ENCODE peak calls at places on chromosome 14, in ten cellular contexts. One of them, this sample, is unnamed.
A peak's percentile ranks its signal among the peaks of the same experiment; 100 is the strongest.

GRCh38 chr14:95290769-95291440 is 28.8 kb downstream of the CLMN start:
- DNase-seq in activated T-cell treated with anti-CD3 and anti-CD28 coated beads for 24 hours: no peak
- DNase-seq in T-helper 17 cell: no peak
- DNase-seq in brain pericyte: no peak
- DNase-seq in H9: peak; percentile 59
- DNase-seq in stimulated activated CD4-positive, alpha-beta T cell treated with anti-CD3 and anti-CD28 coated beads, Interleukin-15, amount 100 ng/mL, for 1 hour: no peak
- DNase-seq in stimulated activated naive CD8-positive, alpha-beta T cell treated with anti-CD3 and anti-CD28 coated beads, Interleukin-15, Interleukin-2, amounts not matched to agents 100 U/mL and 50 U/mL, for 24 hours: no peak
- DNase-seq in activated CD4-positive, alpha-beta T cell treated with anti-CD3 and anti-CD28 coated beads, Interleukin-2, amount 50 U/mL, for 48 hours: no peak
- DNase-seq in psoas muscle: peak; percentile 67
- DNase-seq in CD4-positive, alpha-beta T cell: no peak
- DNase-seq in this sample: no peak

GRCh38 chr14:74476607-74477006 is 16.5 kb downstream of the NPC2 start:
- DNase-seq in psoas muscle: no peak
- DNase-seq in T-helper 17 cell: no peak
- DNase-seq in CD4-positive, alpha-beta T cell: no peak
- DNase-seq in stimulated activated CD4-positive, alpha-beta T cell treated with anti-CD3 and anti-CD28 coated beads, Interleukin-15, amount 100 ng/mL, for 1 hour: no peak
- DNase-seq in activated CD4-positive, alpha-beta T cell treated with anti-CD3 and anti-CD28 coated beads, Interleukin-2, amount 50 U/mL, for 48 hours: no peak
- DNase-seq in brain pericyte: no peak
- DNase-seq in H9: no peak
- DNase-seq in activated T-cell treated with anti-CD3 and anti-CD28 coated beads for 24 hours: no peak
- DNase-seq in stimulated activated naive CD8-positive, alpha-beta T cell treated with anti-CD3 and anti-CD28 coated beads, Interleukin-15, Interleukin-2, amounts not matched to agents 100 U/mL and 50 U/mL, for 24 hours: no peak
- DNase-seq in this sample: no peak

GRCh38 chr14:53871947-53872346 is 84.7 kb downstream of the BMP4 start:
- DNase-seq in stimulated activated CD4-positive, alpha-beta T cell treated with anti-CD3 and anti-CD28 coated beads, Interleukin-15, amount 100 ng/mL, for 1 hour: no peak
- DNase-seq in brain pericyte: no peak
- DNase-seq in psoas muscle: no peak
- DNase-seq in H9: no peak
- DNase-seq in activated T-cell treated with anti-CD3 and anti-CD28 coated beads for 24 hours: no peak
- DNase-seq in CD4-positive, alpha-beta T cell: no peak
- DNase-seq in stimulated activated naive CD8-positive, alpha-beta T cell treated with anti-CD3 and anti-CD28 coated beads, Interleukin-15, Interleukin-2, amounts not matched to agents 100 U/mL and 50 U/mL, for 24 hours: no peak
- DNase-seq in T-helper 17 cell: no peak
- DNase-seq in activated CD4-positive, alpha-beta T cell treated with anti-CD3 and anti-CD28 coated beads, Interleukin-2, amount 50 U/mL, for 48 hours: no peak
- DNase-seq in this sample: no peak

GRCh38 chr14:58104808-58105207 is 47.2 kb downstream of the ARMH4 start:
- DNase-seq in CD4-positive, alpha-beta T cell: no peak
- DNase-seq in H9: no peak
- DNase-seq in activated T-cell treated with anti-CD3 and anti-CD28 coated beads for 24 hours: no peak
- DNase-seq in T-helper 17 cell: no peak
- DNase-seq in stimulated activated CD4-positive, alpha-beta T cell treated with anti-CD3 and anti-CD28 coated beads, Interleukin-15, amount 100 ng/mL, for 1 hour: no peak
- DNase-seq in activated CD4-positive, alpha-beta T cell treated with anti-CD3 and anti-CD28 coated beads, Interleukin-2, amount 50 U/mL, for 48 hours: no peak
- DNase-seq in brain pericyte: no peak
- DNase-seq in psoas muscle: no peak
- DNase-seq in stimulated activated naive CD8-positive, alpha-beta T cell treated with anti-CD3 and anti-CD28 coated beads, Interleukin-15, Interleukin-2, amounts not matched to agents 100 U/mL and 50 U/mL, for 24 hours: no peak
- DNase-seq in this sample: no peak

GRCh38 chr14:102777711-102778615 is 714 bp downstream of the TRAF3 start:
- DNase-seq in stimulated activated CD4-positive, alpha-beta T cell treated with anti-CD3 and anti-CD28 coated beads, Interleukin-15, amount 100 ng/mL, for 1 hour: peak; percentile 10
- DNase-seq in CD4-positive, alpha-beta T cell: no peak
- DNase-seq in stimulated activated naive CD8-positive, alpha-beta T cell treated with anti-CD3 and anti-CD28 coated beads, Interleukin-15, Interleukin-2, amounts not matched to agents 100 U/mL and 50 U/mL, for 24 hours: peak; percentile 39
- DNase-seq in H9: peak; percentile 27
- DNase-seq in psoas muscle: peak; percentile 28
- DNase-seq in brain pericyte: no peak
- DNase-seq in activated CD4-positive, alpha-beta T cell treated with anti-CD3 and anti-CD28 coated beads, Interleukin-2, amount 50 U/mL, for 48 hours: peak; percentile 43
- DNase-seq in activated T-cell treated with anti-CD3 and anti-CD28 coated beads for 24 hours: no peak
- DNase-seq in T-helper 17 cell: no peak
- DNase-seq in this sample: no peak

GRCh38 chr14:88225721-88226120 is 97.3 kb downstream of the KCNK10 start:
- DNase-seq in brain pericyte: no peak
- DNase-seq in stimulated activated naive CD8-positive, alpha-beta T cell treated with anti-CD3 and anti-CD28 coated beads, Interleukin-15, Interleukin-2, amounts not matched to agents 100 U/mL and 50 U/mL, for 24 hours: no peak
- DNase-seq in psoas muscle: no peak
- DNase-seq in stimulated activated CD4-positive, alpha-beta T cell treated with anti-CD3 and anti-CD28 coated beads, Interleukin-15, amount 100 ng/mL, for 1 hour: no peak
- DNase-seq in CD4-positive, alpha-beta T cell: no peak
- DNase-seq in activated T-cell treated with anti-CD3 and anti-CD28 coated beads for 24 hours: no peak
- DNase-seq in H9: no peak
- DNase-seq in T-helper 17 cell: no peak
- DNase-seq in activated CD4-positive, alpha-beta T cell treated with anti-CD3 and anti-CD28 coated beads, Interleukin-2, amount 50 U/mL, for 48 hours: no peak
- DNase-seq in this sample: no peak

GRCh38 chr14:103943673-103944072 is 1.3 kb upstream of the RD3L start:
- DNase-seq in brain pericyte: no peak
- DNase-seq in H9: no peak
- DNase-seq in stimulated activated CD4-positive, alpha-beta T cell treated with anti-CD3 and anti-CD28 coated beads, Interleukin-15, amount 100 ng/mL, for 1 hour: no peak
- DNase-seq in activated T-cell treated with anti-CD3 and anti-CD28 coated beads for 24 hours: no peak
- DNase-seq in activated CD4-positive, alpha-beta T cell treated with anti-CD3 and anti-CD28 coated beads, Interleukin-2, amount 50 U/mL, for 48 hours: no peak
- DNase-seq in psoas muscle: no peak
- DNase-seq in stimulated activated naive CD8-positive, alpha-beta T cell treated with anti-CD3 and anti-CD28 coated beads, Interleukin-15, Interleukin-2, amounts not matched to agents 100 U/mL and 50 U/mL, for 24 hours: no peak
- DNase-seq in T-helper 17 cell: no peak
- DNase-seq in CD4-positive, alpha-beta T cell: no peak
- DNase-seq in this sample: no peak

GRCh38 chr14:105201156-105201927 is 20.2 kb upstream of the NUDT14 start:
- DNase-seq in T-helper 17 cell: no peak
- DNase-seq in CD4-positive, alpha-beta T cell: no peak
- DNase-seq in brain pericyte: no peak
- DNase-seq in activated CD4-positive, alpha-beta T cell treated with anti-CD3 and anti-CD28 coated beads, Interleukin-2, amount 50 U/mL, for 48 hours: no peak
- DNase-seq in stimulated activated CD4-positive, alpha-beta T cell treated with anti-CD3 and anti-CD28 coated beads, Interleukin-15, amount 100 ng/mL, for 1 hour: no peak
- DNase-seq in stimulated activated naive CD8-positive, alpha-beta T cell treated with anti-CD3 and anti-CD28 coated beads, Interleukin-15, Interleukin-2, amounts not matched to agents 100 U/mL and 50 U/mL, for 24 hours: no peak
- DNase-seq in H9: no peak
- DNase-seq in psoas muscle: no peak
- DNase-seq in activated T-cell treated with anti-CD3 and anti-CD28 coated beads for 24 hours: no peak
- DNase-seq in this sample: no peak

GRCh38 chr14:90019824-90020523 is 41.8 kb upstream of the KCNK13 start:
- DNase-seq in psoas muscle: no peak
- DNase-seq in brain pericyte: no peak
- DNase-seq in activated CD4-positive, alpha-beta T cell treated with anti-CD3 and anti-CD28 coated beads, Interleukin-2, amount 50 U/mL, for 48 hours: no peak
- DNase-seq in activated T-cell treated with anti-CD3 and anti-CD28 coated beads for 24 hours: no peak
- DNase-seq in T-helper 17 cell: no peak
- DNase-seq in stimulated activated CD4-positive, alpha-beta T cell treated with anti-CD3 and anti-CD28 coated beads, Interleukin-15, amount 100 ng/mL, for 1 hour: no peak
- DNase-seq in CD4-positive, alpha-beta T cell: no peak
- DNase-seq in stimulated activated naive CD8-positive, alpha-beta T cell treated with anti-CD3 and anti-CD28 coated beads, Interleukin-15, Interleukin-2, amounts not matched to agents 100 U/mL and 50 U/mL, for 24 hours: no peak
- DNase-seq in H9: no peak
- DNase-seq in this sample: no peak

GRCh38 chr14:29235991-29236390 is 469.4 kb downstream of the FOXG1 start:
- DNase-seq in activated T-cell treated with anti-CD3 and anti-CD28 coated beads for 24 hours: no peak
- DNase-seq in H9: no peak
- DNase-seq in T-helper 17 cell: no peak
- DNase-seq in stimulated activated CD4-positive, alpha-beta T cell treated with anti-CD3 and anti-CD28 coated beads, Interleukin-15, amount 100 ng/mL, for 1 hour: no peak
- DNase-seq in CD4-positive, alpha-beta T cell: no peak
- DNase-seq in psoas muscle: no peak
- DNase-seq in activated CD4-positive, alpha-beta T cell treated with anti-CD3 and anti-CD28 coated beads, Interleukin-2, amount 50 U/mL, for 48 hours: no peak
- DNase-seq in brain pericyte: no peak
- DNase-seq in stimulated activated naive CD8-positive, alpha-beta T cell treated with anti-CD3 and anti-CD28 coated beads, Interleukin-15, Interleukin-2, amounts not matched to agents 100 U/mL and 50 U/mL, for 24 hours: no peak
- DNase-seq in this sample: no peak

GRCh38 chr14:64682173-64682710 is 22.0 kb upstream of the PLEKHG3 start:
- DNase-seq in activated T-cell treated with anti-CD3 and anti-CD28 coated beads for 24 hours: no peak
- DNase-seq in brain pericyte: no peak
- DNase-seq in CD4-positive, alpha-beta T cell: no peak
- DNase-seq in stimulated activated naive CD8-positive, alpha-beta T cell treated with anti-CD3 and anti-CD28 coated beads, Interleukin-15, Interleukin-2, amounts not matched to agents 100 U/mL and 50 U/mL, for 24 hours: no peak
- DNase-seq in T-helper 17 cell: no peak
- DNase-seq in activated CD4-positive, alpha-beta T cell treated with anti-CD3 and anti-CD28 coated beads, Interleukin-2, amount 50 U/mL, for 48 hours: no peak
- DNase-seq in stimulated activated CD4-positive, alpha-beta T cell treated with anti-CD3 and anti-CD28 coated beads, Interleukin-15, amount 100 ng/mL, for 1 hour: no peak
- DNase-seq in H9: peak; percentile 86
- DNase-seq in psoas muscle: peak; percentile 56
- DNase-seq in this sample: no peak

GRCh38 chr14:94602722-94603121 is 9.5 kb upstream of the SERPINA3 start:
- DNase-seq in H9: no peak
- DNase-seq in activated CD4-positive, alpha-beta T cell treated with anti-CD3 and anti-CD28 coated beads, Interleukin-2, amount 50 U/mL, for 48 hours: no peak
- DNase-seq in psoas muscle: no peak
- DNase-seq in CD4-positive, alpha-beta T cell: no peak
- DNase-seq in stimulated activated CD4-positive, alpha-beta T cell treated with anti-CD3 and anti-CD28 coated beads, Interleukin-15, amount 100 ng/mL, for 1 hour: no peak
- DNase-seq in brain pericyte: no peak
- DNase-seq in T-helper 17 cell: no peak
- DNase-seq in activated T-cell treated with anti-CD3 and anti-CD28 coated beads for 24 hours: no peak
- DNase-seq in stimulated activated naive CD8-positive, alpha-beta T cell treated with anti-CD3 and anti-CD28 coated beads, Interleukin-15, Interleukin-2, amounts not matched to agents 100 U/mL and 50 U/mL, for 24 hours: no peak
- DNase-seq in this sample: no peak

GRCh38 chr14:45686771-45687170 is 433.8 kb upstream of the MIS18BP1 start:
- DNase-seq in CD4-positive, alpha-beta T cell: no peak
- DNase-seq in activated T-cell treated with anti-CD3 and anti-CD28 coated beads for 24 hours: no peak
- DNase-seq in activated CD4-positive, alpha-beta T cell treated with anti-CD3 and anti-CD28 coated beads, Interleukin-2, amount 50 U/mL, for 48 hours: no peak
- DNase-seq in stimulated activated CD4-positive, alpha-beta T cell treated with anti-CD3 and anti-CD28 coated beads, Interleukin-15, amount 100 ng/mL, for 1 hour: no peak
- DNase-seq in psoas muscle: no peak
- DNase-seq in brain pericyte: no peak
- DNase-seq in H9: no peak
- DNase-seq in T-helper 17 cell: no peak
- DNase-seq in stimulated activated naive CD8-positive, alpha-beta T cell treated with anti-CD3 and anti-CD28 coated beads, Interleukin-15, Interleukin-2, amounts not matched to agents 100 U/mL and 50 U/mL, for 24 hours: no peak
- DNase-seq in this sample: no peak

GRCh38 chr14:92924247-92924646 is 1.3 kb downstream of the CHGA start:
- DNase-seq in activated T-cell treated with anti-CD3 and anti-CD28 coated beads for 24 hours: no peak
- DNase-seq in brain pericyte: no peak
- DNase-seq in T-helper 17 cell: no peak
- DNase-seq in stimulated activated naive CD8-positive, alpha-beta T cell treated with anti-CD3 and anti-CD28 coated beads, Interleukin-15, Interleukin-2, amounts not matched to agents 100 U/mL and 50 U/mL, for 24 hours: no peak
- DNase-seq in stimulated activated CD4-positive, alpha-beta T cell treated with anti-CD3 and anti-CD28 coated beads, Interleukin-15, amount 100 ng/mL, for 1 hour: no peak
- DNase-seq in psoas muscle: no peak
- DNase-seq in activated CD4-positive, alpha-beta T cell treated with anti-CD3 and anti-CD28 coated beads, Interleukin-2, amount 50 U/mL, for 48 hours: no peak
- DNase-seq in H9: peak; percentile 50
- DNase-seq in CD4-positive, alpha-beta T cell: no peak
- DNase-seq in this sample: no peak

GRCh38 chr14:34460295-34460694 is 1.7 kb downstream of the SPTSSA start:
- DNase-seq in CD4-positive, alpha-beta T cell: no peak
- DNase-seq in stimulated activated CD4-positive, alpha-beta T cell treated with anti-CD3 and anti-CD28 coated beads, Interleukin-15, amount 100 ng/mL, for 1 hour: no peak
- DNase-seq in activated T-cell treated with anti-CD3 and anti-CD28 coated beads for 24 hours: no peak
- DNase-seq in H9: no peak
- DNase-seq in activated CD4-positive, alpha-beta T cell treated with anti-CD3 and anti-CD28 coated beads, Interleukin-2, amount 50 U/mL, for 48 hours: no peak
- DNase-seq in brain pericyte: no peak
- DNase-seq in T-helper 17 cell: no peak
- DNase-seq in psoas muscle: no peak
- DNase-seq in stimulated activated naive CD8-positive, alpha-beta T cell treated with anti-CD3 and anti-CD28 coated beads, Interleukin-15, Interleukin-2, amounts not matched to agents 100 U/mL and 50 U/mL, for 24 hours: no peak
- DNase-seq in this sample: no peak

GRCh38 chr14:32450919-32451675 is 122.0 kb downstream of the AKAP6 start:
- DNase-seq in T-helper 17 cell: no peak
- DNase-seq in activated T-cell treated with anti-CD3 and anti-CD28 coated beads for 24 hours: no peak
- DNase-seq in brain pericyte: no peak
- DNase-seq in H9: no peak
- DNase-seq in stimulated activated CD4-positive, alpha-beta T cell treated with anti-CD3 and anti-CD28 coated beads, Interleukin-15, amount 100 ng/mL, for 1 hour: no peak
- DNase-seq in psoas muscle: no peak
- DNase-seq in stimulated activated naive CD8-positive, alpha-beta T cell treated with anti-CD3 and anti-CD28 coated beads, Interleukin-15, Interleukin-2, amounts not matched to agents 100 U/mL and 50 U/mL, for 24 hours: no peak
- DNase-seq in CD4-positive, alpha-beta T cell: no peak
- DNase-seq in activated CD4-positive, alpha-beta T cell treated with anti-CD3 and anti-CD28 coated beads, Interleukin-2, amount 50 U/mL, for 48 hours: no peak
- DNase-seq in this sample: no peak

GRCh38 chr14:81329640-81330385 is 70.3 kb downstream of the STON2 start:
- DNase-seq in brain pericyte: no peak
- DNase-seq in stimulated activated CD4-positive, alpha-beta T cell treated with anti-CD3 and anti-CD28 coated beads, Interleukin-15, amount 100 ng/mL, for 1 hour: no peak
- DNase-seq in CD4-positive, alpha-beta T cell: no peak
- DNase-seq in psoas muscle: no peak
- DNase-seq in stimulated activated naive CD8-positive, alpha-beta T cell treated with anti-CD3 and anti-CD28 coated beads, Interleukin-15, Interleukin-2, amounts not matched to agents 100 U/mL and 50 U/mL, for 24 hours: no peak
- DNase-seq in activated T-cell treated with anti-CD3 and anti-CD28 coated beads for 24 hours: no peak
- DNase-seq in H9: no peak
- DNase-seq in activated CD4-positive, alpha-beta T cell treated with anti-CD3 and anti-CD28 coated beads, Interleukin-2, amount 50 U/mL, for 48 hours: no peak
- DNase-seq in T-helper 17 cell: no peak
- DNase-seq in this sample: no peak

GRCh38 chr14:60657609-60657983 is 8.3 kb upstream of the SIX1 start:
- DNase-seq in activated CD4-positive, alpha-beta T cell treated with anti-CD3 and anti-CD28 coated beads, Interleukin-2, amount 50 U/mL, for 48 hours: no peak
- DNase-seq in brain pericyte: no peak
- DNase-seq in T-helper 17 cell: no peak
- DNase-seq in stimulated activated naive CD8-positive, alpha-beta T cell treated with anti-CD3 and anti-CD28 coated beads, Interleukin-15, Interleukin-2, amounts not matched to agents 100 U/mL and 50 U/mL, for 24 hours: peak; percentile 12
- DNase-seq in activated T-cell treated with anti-CD3 and anti-CD28 coated beads for 24 hours: no peak
- DNase-seq in CD4-positive, alpha-beta T cell: no peak
- DNase-seq in stimulated activated CD4-positive, alpha-beta T cell treated with anti-CD3 and anti-CD28 coated beads, Interleukin-15, amount 100 ng/mL, for 1 hour: no peak
- DNase-seq in psoas muscle: no peak
- DNase-seq in H9: peak; percentile 46
- DNase-seq in this sample: no peak

GRCh38 chr14:22994762-22995275 is 12.5 kb upstream of the AJUBA start:
- DNase-seq in psoas muscle: no peak
- DNase-seq in brain pericyte: peak; percentile 45
- DNase-seq in activated CD4-positive, alpha-beta T cell treated with anti-CD3 and anti-CD28 coated beads, Interleukin-2, amount 50 U/mL, for 48 hours: peak; percentile 24
- DNase-seq in H9: peak; percentile 52
- DNase-seq in CD4-positive, alpha-beta T cell: peak; percentile 25
- DNase-seq in T-helper 17 cell: no peak
- DNase-seq in activated T-cell treated with anti-CD3 and anti-CD28 coated beads for 24 hours: no peak
- DNase-seq in stimulated activated CD4-positive, alpha-beta T cell treated with anti-CD3 and anti-CD28 coated beads, Interleukin-15, amount 100 ng/mL, for 1 hour: no peak
- DNase-seq in stimulated activated naive CD8-positive, alpha-beta T cell treated with anti-CD3 and anti-CD28 coated beads, Interleukin-15, Interleukin-2, amounts not matched to agents 100 U/mL and 50 U/mL, for 24 hours: peak; percentile 25
- DNase-seq in this sample: no peak

GRCh38 chr14:101852785-101853184 is 91.3 kb downstream of the PPP2R5C start:
- DNase-seq in brain pericyte: no peak
- DNase-seq in activated CD4-positive, alpha-beta T cell treated with anti-CD3 and anti-CD28 coated beads, Interleukin-2, amount 50 U/mL, for 48 hours: no peak
- DNase-seq in CD4-positive, alpha-beta T cell: no peak
- DNase-seq in psoas muscle: no peak
- DNase-seq in T-helper 17 cell: no peak
- DNase-seq in activated T-cell treated with anti-CD3 and anti-CD28 coated beads for 24 hours: no peak
- DNase-seq in stimulated activated naive CD8-positive, alpha-beta T cell treated with anti-CD3 and anti-CD28 coated beads, Interleukin-15, Interleukin-2, amounts not matched to agents 100 U/mL and 50 U/mL, for 24 hours: no peak
- DNase-seq in H9: no peak
- DNase-seq in stimulated activated CD4-positive, alpha-beta T cell treated with anti-CD3 and anti-CD28 coated beads, Interleukin-15, amount 100 ng/mL, for 1 hour: no peak
- DNase-seq in this sample: no peak

GRCh38 chr14:95614335-95614734 is 71.9 kb upstream of the TCL1B start:
- DNase-seq in activated T-cell treated with anti-CD3 and anti-CD28 coated beads for 24 hours: no peak
- DNase-seq in activated CD4-positive, alpha-beta T cell treated with anti-CD3 and anti-CD28 coated beads, Interleukin-2, amount 50 U/mL, for 48 hours: no peak
- DNase-seq in psoas muscle: no peak
- DNase-seq in brain pericyte: no peak
- DNase-seq in CD4-positive, alpha-beta T cell: no peak
- DNase-seq in H9: no peak
- DNase-seq in stimulated activated naive CD8-positive, alpha-beta T cell treated with anti-CD3 and anti-CD28 coated beads, Interleukin-15, Interleukin-2, amounts not matched to agents 100 U/mL and 50 U/mL, for 24 hours: no peak
- DNase-seq in T-helper 17 cell: no peak
- DNase-seq in stimulated activated CD4-positive, alpha-beta T cell treated with anti-CD3 and anti-CD28 coated beads, Interleukin-15, amount 100 ng/mL, for 1 hour: no peak
- DNase-seq in this sample: no peak

This sample was measured in T-helper 1 cell.